ENCODE peak calls at places on chromosomes 7 and 10, in ten cellular contexts. One of them, this sample, is unnamed.

GRCh38 chr10:28400678-28401077 is 97.8 kb upstream of the MPP7 start:
- DNase-seq in CD8-positive, alpha-beta T cell: no peak
- DNase-seq in esophagus muscularis mucosa: no peak
- DNase-seq in heart right ventricle: no peak
- DNase-seq in neuronal stem cell: no peak
- DNase-seq in fibroblast of lung: no peak
- DNase-seq in CD8-positive, alpha-beta memory T cell: no peak
- DNase-seq in psoas muscle: no peak
- DNase-seq in right atrium auricular region: no peak
- DNase-seq in left ventricle myocardium inferior: no peak
- DNase-seq in this sample: no peak

GRCh38 chr7:104642551-104642950 is 314.1 kb downstream of the LHFPL3 start:
- DNase-seq in neuronal stem cell: no peak
- DNase-seq in heart right ventricle: no peak
- DNase-seq in CD8-positive, alpha-beta T cell: no peak
- DNase-seq in right atrium auricular region: no peak
- DNase-seq in fibroblast of lung: no peak
- DNase-seq in CD8-positive, alpha-beta memory T cell: no peak
- DNase-seq in left ventricle myocardium inferior: no peak
- DNase-seq in esophagus muscularis mucosa: no peak
- DNase-seq in psoas muscle: no peak
- DNase-seq in this sample: no peak

GRCh38 chr10:68561804-68562649 is 1.9 kb downstream of the TET1 start:
- DNase-seq in neuronal stem cell: peak; percentile 42
- DNase-seq in left ventricle myocardium inferior: no peak
- DNase-seq in CD8-positive, alpha-beta memory T cell: no peak
- DNase-seq in heart right ventricle: no peak
- DNase-seq in fibroblast of lung: peak; percentile 42
- DNase-seq in right atrium auricular region: no peak
- DNase-seq in psoas muscle: no peak
- DNase-seq in esophagus muscularis mucosa: no peak
- DNase-seq in CD8-positive, alpha-beta T cell: no peak
- DNase-seq in this sample: no peak

GRCh38 chr7:101265622-101266516 is 21.0 kb upstream of the FIS1 start:
- DNase-seq in heart right ventricle: no peak
- DNase-seq in psoas muscle: no peak
- DNase-seq in fibroblast of lung: no peak
- DNase-seq in left ventricle myocardium inferior: no peak
- DNase-seq in neuronal stem cell: no peak
- DNase-seq in right atrium auricular region: no peak
- DNase-seq in CD8-positive, alpha-beta T cell: no peak
- DNase-seq in esophagus muscularis mucosa: no peak
- DNase-seq in CD8-positive, alpha-beta memory T cell: no peak
- DNase-seq in this sample: no peak

GRCh38 chr10:127563718-127564553 is 14.8 kb downstream of the NPS start:
- DNase-seq in left ventricle myocardium inferior: no peak
- DNase-seq in right atrium auricular region: no peak
- DNase-seq in esophagus muscularis mucosa: no peak
- DNase-seq in fibroblast of lung: no peak
- DNase-seq in CD8-positive, alpha-beta T cell: no peak
- DNase-seq in neuronal stem cell: no peak
- DNase-seq in CD8-positive, alpha-beta memory T cell: no peak
- DNase-seq in heart right ventricle: no peak
- DNase-seq in psoas muscle: peak; percentile 18
- DNase-seq in this sample: no peak

GRCh38 chr10:60905580-60905979 is 38.4 kb downstream of the RHOBTB1 start:
- DNase-seq in CD8-positive, alpha-beta T cell: no peak
- DNase-seq in CD8-positive, alpha-beta memory T cell: no peak
- DNase-seq in neuronal stem cell: no peak
- DNase-seq in fibroblast of lung: peak; percentile 78
- DNase-seq in esophagus muscularis mucosa: no peak
- DNase-seq in heart right ventricle: peak; percentile 80
- DNase-seq in psoas muscle: peak; percentile 39
- DNase-seq in right atrium auricular region: no peak
- DNase-seq in left ventricle myocardium inferior: peak; percentile 68
- DNase-seq in this sample: peak; percentile 92

GRCh38 chr7:152544481-152544927 is 108.7 kb upstream of the KMT2C start:
- DNase-seq in psoas muscle: no peak
- DNase-seq in heart right ventricle: no peak
- DNase-seq in fibroblast of lung: no peak
- DNase-seq in CD8-positive, alpha-beta memory T cell: no peak
- DNase-seq in CD8-positive, alpha-beta T cell: no peak
- DNase-seq in esophagus muscularis mucosa: no peak
- DNase-seq in left ventricle myocardium inferior: no peak
- DNase-seq in right atrium auricular region: no peak
- DNase-seq in neuronal stem cell: no peak
- DNase-seq in this sample: no peak

GRCh38 chr7:143325215-143325614 is 9.3 kb downstream of the CLCN1 start:
- DNase-seq in heart right ventricle: no peak
- DNase-seq in CD8-positive, alpha-beta T cell: no peak
- DNase-seq in left ventricle myocardium inferior: no peak
- DNase-seq in psoas muscle: no peak
- DNase-seq in neuronal stem cell: no peak
- DNase-seq in CD8-positive, alpha-beta memory T cell: no peak
- DNase-seq in esophagus muscularis mucosa: no peak
- DNase-seq in right atrium auricular region: no peak
- DNase-seq in fibroblast of lung: peak; percentile 74
- DNase-seq in this sample: no peak

GRCh38 chr7:131071786-131072504 is 255.7 kb upstream of the MKLN1 start:
- DNase-seq in esophagus muscularis mucosa: no peak
- DNase-seq in left ventricle myocardium inferior: no peak
- DNase-seq in right atrium auricular region: peak; percentile 75
- DNase-seq in CD8-positive, alpha-beta memory T cell: no peak
- DNase-seq in CD8-positive, alpha-beta T cell: no peak
- DNase-seq in fibroblast of lung: peak; percentile 74
- DNase-seq in heart right ventricle: peak; percentile 87
- DNase-seq in psoas muscle: peak; percentile 30
- DNase-seq in neuronal stem cell: no peak
- DNase-seq in this sample: peak; percentile 98

GRCh38 chr7:21374134-21374533 is 53.7 kb upstream of the SP4 start:
- DNase-seq in esophagus muscularis mucosa: no peak
- DNase-seq in heart right ventricle: no peak
- DNase-seq in CD8-positive, alpha-beta T cell: no peak
- DNase-seq in left ventricle myocardium inferior: no peak
- DNase-seq in CD8-positive, alpha-beta memory T cell: no peak
- DNase-seq in psoas muscle: no peak
- DNase-seq in neuronal stem cell: no peak
- DNase-seq in right atrium auricular region: no peak
- DNase-seq in fibroblast of lung: no peak
- DNase-seq in this sample: no peak

GRCh38 chr10:88964360-88964759 is 11.8 kb upstream of the ACTA2 start:
- DNase-seq in psoas muscle: no peak
- DNase-seq in fibroblast of lung: no peak
- DNase-seq in left ventricle myocardium inferior: no peak
- DNase-seq in CD8-positive, alpha-beta memory T cell: no peak
- DNase-seq in CD8-positive, alpha-beta T cell: no peak
- DNase-seq in neuronal stem cell: no peak
- DNase-seq in right atrium auricular region: no peak
- DNase-seq in heart right ventricle: no peak
- DNase-seq in esophagus muscularis mucosa: no peak
- DNase-seq in this sample: no peak

GRCh38 chr10:60463726-60464125 is 74.1 kb upstream of the ANK3 start:
- DNase-seq in right atrium auricular region: no peak
- DNase-seq in CD8-positive, alpha-beta T cell: no peak
- DNase-seq in neuronal stem cell: no peak
- DNase-seq in psoas muscle: no peak
- DNase-seq in fibroblast of lung: no peak
- DNase-seq in left ventricle myocardium inferior: no peak
- DNase-seq in heart right ventricle: no peak
- DNase-seq in esophagus muscularis mucosa: no peak
- DNase-seq in CD8-positive, alpha-beta memory T cell: no peak
- DNase-seq in this sample: peak; percentile 69

GRCh38 chr7:24659505-24659904 is 86.3 kb downstream of the PALS2 start:
- DNase-seq in CD8-positive, alpha-beta T cell: no peak
- DNase-seq in fibroblast of lung: no peak
- DNase-seq in CD8-positive, alpha-beta memory T cell: no peak
- DNase-seq in psoas muscle: no peak
- DNase-seq in right atrium auricular region: no peak
- DNase-seq in neuronal stem cell: no peak
- DNase-seq in esophagus muscularis mucosa: no peak
- DNase-seq in left ventricle myocardium inferior: no peak
- DNase-seq in heart right ventricle: no peak
- DNase-seq in this sample: no peak

GRCh38 chr7:121198502-121198901 is 130.3 kb upstream of the WNT16 start:
- DNase-seq in neuronal stem cell: no peak
- DNase-seq in CD8-positive, alpha-beta memory T cell: no peak
- DNase-seq in CD8-positive, alpha-beta T cell: no peak
- DNase-seq in fibroblast of lung: no peak
- DNase-seq in esophagus muscularis mucosa: no peak
- DNase-seq in psoas muscle: no peak
- DNase-seq in right atrium auricular region: no peak
- DNase-seq in left ventricle myocardium inferior: no peak
- DNase-seq in heart right ventricle: peak; percentile 32
- DNase-seq in this sample: no peak
- H3K4me3 ChIP-seq in neuronal stem cell: no peak overlapping the region
- H3K4me3 ChIP-seq in CD8-positive, alpha-beta memory T cell: no peak overlapping the region
- H3K4me3 ChIP-seq in CD8-positive, alpha-beta T cell: no peak overlapping the region
- H3K4me3 ChIP-seq in fibroblast of lung: no peak overlapping the region
- H3K4me3 ChIP-seq in esophagus muscularis mucosa: no peak overlapping the region
- H3K4me3 ChIP-seq in psoas muscle: no peak overlapping the region
- H3K4me3 ChIP-seq in right atrium auricular region: no peak overlapping the region
- H3K4me3 ChIP-seq in left ventricle myocardium inferior: peak overlapping the region; percentile 39
- H3K4me3 ChIP-seq in heart right ventricle: no peak overlapping the region
- H3K4me3 ChIP-seq in this sample: no peak overlapping the region

GRCh38 chr7:436367-437128 is 83.1 kb downstream of the PDGFA start:
- DNase-seq in right atrium auricular region: no peak
- DNase-seq in CD8-positive, alpha-beta memory T cell: no peak
- DNase-seq in psoas muscle: no peak
- DNase-seq in esophagus muscularis mucosa: no peak
- DNase-seq in fibroblast of lung: no peak
- DNase-seq in neuronal stem cell: no peak
- DNase-seq in left ventricle myocardium inferior: no peak
- DNase-seq in heart right ventricle: no peak
- DNase-seq in CD8-positive, alpha-beta T cell: no peak
- DNase-seq in this sample: no peak
- H3K4me3 ChIP-seq in right atrium auricular region: no peak overlapping the region
- H3K4me3 ChIP-seq in CD8-positive, alpha-beta memory T cell: no peak overlapping the region
- H3K4me3 ChIP-seq in psoas muscle: no peak overlapping the region
- H3K4me3 ChIP-seq in esophagus muscularis mucosa: no peak overlapping the region
- H3K4me3 ChIP-seq in fibroblast of lung: no peak overlapping the region
- H3K4me3 ChIP-seq in neuronal stem cell: no peak overlapping the region
- H3K4me3 ChIP-seq in left ventricle myocardium inferior: no peak overlapping the region
- H3K4me3 ChIP-seq in heart right ventricle: no peak overlapping the region
- H3K4me3 ChIP-seq in CD8-positive, alpha-beta T cell: no peak overlapping the region
- H3K4me3 ChIP-seq in this sample: no peak overlapping the region

GRCh38 chr10:71695502-71696476 is 23.8 kb downstream of the C10orf105 start:
- DNase-seq in right atrium auricular region: no peak
- DNase-seq in CD8-positive, alpha-beta T cell: no peak
- DNase-seq in neuronal stem cell: no peak
- DNase-seq in psoas muscle: no peak
- DNase-seq in fibroblast of lung: no peak
- DNase-seq in heart right ventricle: no peak
- DNase-seq in CD8-positive, alpha-beta memory T cell: no peak
- DNase-seq in left ventricle myocardium inferior: no peak
- DNase-seq in esophagus muscularis mucosa: no peak
- DNase-seq in this sample: no peak

GRCh38 chr10:71694039-71694471 is 25.5 kb downstream of the C10orf105 start:
- DNase-seq in fibroblast of lung: no peak
- DNase-seq in left ventricle myocardium inferior: no peak
- DNase-seq in right atrium auricular region: no peak
- DNase-seq in CD8-positive, alpha-beta T cell: no peak
- DNase-seq in heart right ventricle: no peak
- DNase-seq in psoas muscle: no peak
- DNase-seq in esophagus muscularis mucosa: no peak
- DNase-seq in CD8-positive, alpha-beta memory T cell: no peak
- DNase-seq in neuronal stem cell: no peak
- DNase-seq in this sample: no peak

GRCh38 chr10:71693377-71693776 is 26.2 kb downstream of the C10orf105 start:
- DNase-seq in heart right ventricle: no peak
- DNase-seq in esophagus muscularis mucosa: no peak
- DNase-seq in CD8-positive, alpha-beta T cell: no peak
- DNase-seq in neuronal stem cell: no peak
- DNase-seq in left ventricle myocardium inferior: no peak
- DNase-seq in psoas muscle: no peak
- DNase-seq in right atrium auricular region: no peak
- DNase-seq in CD8-positive, alpha-beta memory T cell: no peak
- DNase-seq in fibroblast of lung: no peak
- DNase-seq in this sample: peak; percentile 44

GRCh38 chr10:71692598-71693307 is 26.8 kb downstream of the C10orf105 start:
- DNase-seq in neuronal stem cell: no peak
- DNase-seq in CD8-positive, alpha-beta memory T cell: no peak
- DNase-seq in left ventricle myocardium inferior: no peak
- DNase-seq in psoas muscle: no peak
- DNase-seq in CD8-positive, alpha-beta T cell: no peak
- DNase-seq in heart right ventricle: no peak
- DNase-seq in esophagus muscularis mucosa: no peak
- DNase-seq in fibroblast of lung: no peak
- DNase-seq in right atrium auricular region: no peak
- DNase-seq in this sample: no peak

GRCh38 chr10:71694567-71694968 is 25.0 kb downstream of the C10orf105 start:
- DNase-seq in psoas muscle: no peak
- DNase-seq in esophagus muscularis mucosa: no peak
- DNase-seq in right atrium auricular region: no peak
- DNase-seq in CD8-positive, alpha-beta T cell: peak; percentile 38
- DNase-seq in heart right ventricle: peak; percentile 64
- DNase-seq in CD8-positive, alpha-beta memory T cell: peak; percentile 41
- DNase-seq in fibroblast of lung: no peak
- DNase-seq in left ventricle myocardium inferior: no peak
- DNase-seq in neuronal stem cell: no peak
- DNase-seq in this sample: no peak
- H3K4me3 ChIP-seq in psoas muscle: no peak overlapping the region
- H3K4me3 ChIP-seq in esophagus muscularis mucosa: no peak overlapping the region
- H3K4me3 ChIP-seq in right atrium auricular region: no peak overlapping the region
- H3K4me3 ChIP-seq in CD8-positive, alpha-beta T cell: peak overlapping the region; percentile 25
- H3K4me3 ChIP-seq in heart right ventricle: no peak overlapping the region
- H3K4me3 ChIP-seq in CD8-positive, alpha-beta memory T cell: peak overlapping the region; percentile 55
- H3K4me3 ChIP-seq in fibroblast of lung: no peak overlapping the region
- H3K4me3 ChIP-seq in left ventricle myocardium inferior: no peak overlapping the region
- H3K4me3 ChIP-seq in neuronal stem cell: no peak overlapping the region
- H3K4me3 ChIP-seq in this sample: no peak overlapping the region

GRCh38 chr7:30797294-30798040 is 26.2 kb downstream of the MINDY4 start:
- DNase-seq in heart right ventricle: no peak
- DNase-seq in fibroblast of lung: no peak
- DNase-seq in psoas muscle: no peak
- DNase-seq in right atrium auricular region: no peak
- DNase-seq in neuronal stem cell: no peak
- DNase-seq in CD8-positive, alpha-beta memory T cell: no peak
- DNase-seq in CD8-positive, alpha-beta T cell: no peak
- DNase-seq in left ventricle myocardium inferior: no peak
- DNase-seq in esophagus muscularis mucosa: peak; percentile 90
- DNase-seq in this sample: no peak

GRCh38 chr7:30796105-30796869 is 25.1 kb downstream of the MINDY4 start:
- DNase-seq in esophagus muscularis mucosa: peak; percentile 57
- DNase-seq in psoas muscle: no peak
- DNase-seq in CD8-positive, alpha-beta T cell: no peak
- DNase-seq in CD8-positive, alpha-beta memory T cell: no peak
- DNase-seq in right atrium auricular region: no peak
- DNase-seq in heart right ventricle: no peak
- DNase-seq in neuronal stem cell: no peak
- DNase-seq in fibroblast of lung: peak; percentile 73
- DNase-seq in left ventricle myocardium inferior: no peak
- DNase-seq in this sample: peak; percentile 83

GRCh38 chr7:30791126-30791525 is 19.9 kb downstream of the MINDY4 start:
- DNase-seq in left ventricle myocardium inferior: no peak
- DNase-seq in neuronal stem cell: no peak
- DNase-seq in heart right ventricle: no peak
- DNase-seq in CD8-positive, alpha-beta memory T cell: no peak
- DNase-seq in psoas muscle: no peak
- DNase-seq in esophagus muscularis mucosa: no peak
- DNase-seq in right atrium auricular region: no peak
- DNase-seq in fibroblast of lung: no peak
- DNase-seq in CD8-positive, alpha-beta T cell: no peak
- DNase-seq in this sample: no peak

GRCh38 chr7:30799206-30799975 is 28.2 kb downstream of the MINDY4 start:
- DNase-seq in heart right ventricle: no peak
- DNase-seq in esophagus muscularis mucosa: peak; percentile 94
- DNase-seq in left ventricle myocardium inferior: peak; percentile 39
- DNase-seq in right atrium auricular region: peak; percentile 90
- DNase-seq in CD8-positive, alpha-beta memory T cell: no peak
- DNase-seq in fibroblast of lung: peak; percentile 89
- DNase-seq in neuronal stem cell: no peak
- DNase-seq in psoas muscle: peak; percentile 73
- DNase-seq in CD8-positive, alpha-beta T cell: no peak
- DNase-seq in this sample: peak; percentile 95

GRCh38 chr7:30795161-30795943 is 24.1 kb downstream of the MINDY4 start:
- DNase-seq in heart right ventricle: no peak
- DNase-seq in esophagus muscularis mucosa: peak; percentile 89
- DNase-seq in psoas muscle: no peak
- DNase-seq in CD8-positive, alpha-beta memory T cell: no peak
- DNase-seq in right atrium auricular region: no peak
- DNase-seq in fibroblast of lung: no peak
- DNase-seq in left ventricle myocardium inferior: no peak
- DNase-seq in neuronal stem cell: no peak
- DNase-seq in CD8-positive, alpha-beta T cell: no peak
- DNase-seq in this sample: no peak
- H3K4me3 ChIP-seq in heart right ventricle: no peak overlapping the region
- H3K4me3 ChIP-seq in esophagus muscularis mucosa: no peak overlapping the region
- H3K4me3 ChIP-seq in psoas muscle: no peak overlapping the region
- H3K4me3 ChIP-seq in CD8-positive, alpha-beta memory T cell: no peak overlapping the region
- H3K4me3 ChIP-seq in right atrium auricular region: no peak overlapping the region
- H3K4me3 ChIP-seq in fibroblast of lung: no peak overlapping the region
- H3K4me3 ChIP-seq in left ventricle myocardium inferior: no peak overlapping the region
- H3K4me3 ChIP-seq in neuronal stem cell: no peak overlapping the region
- H3K4me3 ChIP-seq in CD8-positive, alpha-beta T cell: no peak overlapping the region
- H3K4me3 ChIP-seq in this sample: no peak overlapping the region